ENCODE peak calls at places on chromosomes 1 and 21, in nine cellular contexts. V, E, R, J, K, D, F, H and Z are unnamed samples.

GRCh38 chr1:71464016-71464415 is 383.2 kb upstream of the ZRANB2 start:
- DNase-seq in V (no peak), E (peak), R (peak), J (no peak), K (no peak), D (no peak), F (peak), H (no peak), Z (no peak)

GRCh38 chr1:10074059-10074854 is 41.5 kb downstream of the UBE4B start:
- DNase-seq in V (peak), E (peak), R (peak), J (peak), K (no peak), D (no peak), F (peak), H (peak), Z (peak)

GRCh38 chr1:162616848-162617247 is 15.4 kb upstream of the DDR2 start:
- DNase-seq in V (no peak), E (no peak), R (no peak), J (no peak), K (no peak), D (no peak), F (no peak), H (no peak), Z (no peak)

GRCh38 chr1:234460652-234461051 is 18.3 kb downstream of the TARBP1 start:
- DNase-seq in V (no peak), E (no peak), R (no peak), J (no peak), K (no peak), D (no peak), F (no peak), H (no peak), Z (no peak)

GRCh38 chr1:20932437-20932977 is 145.4 kb upstream of the HP1BP3 start:
- DNase-seq in V (no peak), E (no peak), R (no peak), J (no peak), K (no peak), D (no peak), F (no peak), H (no peak), Z (peak)

GRCh38 chr1:224852901-224853568 is 76.4 kb upstream of the DNAH14 start:
- DNase-seq in V (peak), E (peak), R (peak), J (peak), K (no peak), D (no peak), F (peak), H (no peak), Z (peak)

GRCh38 chr1:209895709-209896108 is 42.3 kb upstream of the SYT14 start:
- DNase-seq in V (peak), E (peak), R (peak), J (no peak), K (no peak), D (no peak), F (peak), H (no peak), Z (no peak)

GRCh38 chr1:112704908-112705627 is 1.9 kb downstream of the RHOC start:
- DNase-seq in V (peak), E (peak), R (peak), J (peak), K (peak), D (peak), F (peak), H (peak), Z (peak)

GRCh38 chr1:174923820-174924219 is 75.9 kb upstream of the CACYBP start:
- DNase-seq in V (no peak), E (no peak), R (no peak), J (no peak), K (no peak), D (no peak), F (no peak), H (no peak), Z (peak)

GRCh38 chr21:44012474-44013379 is 618 bp downstream of the TRAPPC10 start:
- DNase-seq in V (peak), E (peak), R (peak), J (peak), K (peak), D (peak), F (no peak), H (no peak), Z (peak)

GRCh38 chr1:34946211-34946610 is 16.8 kb upstream of the DLGAP3 start:
- DNase-seq in V (no peak), E (no peak), R (no peak), J (no peak), K (no peak), D (no peak), F (no peak), H (no peak), Z (no peak)

GRCh38 chr1:151009206-151009587 is 948 bp downstream of the PRUNE1 start:
- DNase-seq in V (peak), E (peak), R (peak), J (no peak), K (no peak), D (no peak), F (peak), H (no peak), Z (no peak)

GRCh38 chr1:42747125-42747524 is 7.1 kb upstream of the CLDN19 start:
- DNase-seq in V (peak), E (peak), R (no peak), J (peak), K (no peak), D (no peak), F (peak), H (no peak), Z (peak)

GRCh38 chr21:36068748-36069398 is 951 bp upstream of the CBR1 start:
- DNase-seq in V (no peak), E (no peak), R (no peak), J (no peak), K (no peak), D (no peak), F (no peak), H (no peak), Z (no peak)

GRCh38 chr21:36070999-36071398 is 1.2 kb downstream of the CBR1 start:
- DNase-seq in V (no peak), E (no peak), R (no peak), J (no peak), K (no peak), D (no peak), F (no peak), H (no peak), Z (no peak)

GRCh38 chr21:36072453-36073167 is 2.8 kb downstream of the CBR1 start:
- DNase-seq in V (no peak), E (no peak), R (no peak), J (no peak), K (no peak), D (no peak), F (no peak), H (no peak), Z (no peak)

GRCh38 chr21:36073181-36073580 is 3.4 kb downstream of the CBR1 start:
- DNase-seq in V (no peak), E (no peak), R (no peak), J (no peak), K (peak), D (no peak), F (no peak), H (no peak), Z (no peak)

DNA sequence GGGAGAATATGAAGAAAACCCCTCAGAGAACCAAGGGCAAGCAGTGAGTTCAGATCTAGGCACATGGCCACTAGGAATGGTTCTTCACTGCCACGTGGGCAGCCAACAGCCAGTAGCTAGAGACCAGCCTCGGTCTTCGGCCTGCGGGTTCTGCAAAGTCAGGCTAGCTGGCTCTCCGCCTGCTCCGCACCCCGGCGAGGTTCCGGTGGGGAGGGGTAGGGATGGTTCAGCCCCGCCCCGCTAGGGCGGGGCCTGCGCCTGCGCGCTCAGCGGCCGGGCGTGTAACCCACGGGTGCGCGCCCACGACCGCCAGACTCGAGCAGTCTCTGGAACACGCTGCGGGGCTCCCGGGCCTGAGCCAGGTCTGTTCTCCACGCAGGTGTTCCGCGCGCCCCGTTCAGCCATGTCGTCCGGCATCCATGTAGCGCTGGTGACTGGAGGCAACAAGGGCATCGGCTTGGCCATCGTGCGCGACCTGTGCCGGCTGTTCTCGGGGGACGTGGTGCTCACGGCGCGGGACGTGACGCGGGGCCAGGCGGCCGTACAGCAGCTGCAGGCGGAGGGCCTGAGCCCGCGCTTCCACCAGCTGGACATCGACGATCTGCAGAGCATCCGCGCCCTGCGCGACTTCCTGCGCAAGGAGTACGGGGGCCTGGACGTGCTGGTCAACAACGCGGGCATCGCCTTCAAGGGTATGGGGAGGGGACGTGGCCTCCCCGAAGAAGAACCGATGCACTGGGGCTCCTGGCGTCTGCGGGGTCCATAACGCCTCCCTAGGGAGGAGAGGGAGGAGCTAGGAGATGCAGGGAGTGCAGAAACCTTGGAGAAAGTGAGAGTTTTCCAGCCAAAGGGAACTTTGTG is at the start of gene CBR1:
- DNase-seq in V (peak), E (peak), R (peak), J (no peak), K (peak), D (peak), F (peak), H (peak), Z (peak)
- H3K4me3 ChIP-seq in V (peak), E (peak), R (peak), J (no peak), K (peak), D (peak), F (peak), H (peak), Z (peak)

GRCh38 chr1:38529337-38529860 is 330.2 kb downstream of the RRAGC start:
- DNase-seq in V (no peak), E (no peak), R (no peak), J (no peak), K (no peak), D (no peak), F (no peak), H (no peak), Z (no peak)

GRCh38 chr1:38527373-38527966 is 332.1 kb downstream of the RRAGC start:
- DNase-seq in V (no peak), E (no peak), R (no peak), J (no peak), K (peak), D (no peak), F (no peak), H (no peak), Z (peak)

GRCh38 chr1:38529946-38530345 is 329.6 kb downstream of the RRAGC start:
- DNase-seq in V (no peak), E (no peak), R (no peak), J (no peak), K (no peak), D (no peak), F (no peak), H (no peak), Z (no peak)

GRCh38 chr1:38530957-38531356 is 328.6 kb downstream of the RRAGC start:
- DNase-seq in V (no peak), E (no peak), R (no peak), J (no peak), K (no peak), D (no peak), F (no peak), H (no peak), Z (no peak)

GRCh38 chr1:38528600-38528999 is 331.0 kb downstream of the RRAGC start:
- DNase-seq in V (peak), E (no peak), R (no peak), J (no peak), K (no peak), D (no peak), F (no peak), H (no peak), Z (no peak)
- TF ChIP-seq CTCF in V (peak), E (no peak), R (no peak), J (no peak), K (no peak), D (no peak), F (no peak), H (no peak), Z (no peak)

DNA sequence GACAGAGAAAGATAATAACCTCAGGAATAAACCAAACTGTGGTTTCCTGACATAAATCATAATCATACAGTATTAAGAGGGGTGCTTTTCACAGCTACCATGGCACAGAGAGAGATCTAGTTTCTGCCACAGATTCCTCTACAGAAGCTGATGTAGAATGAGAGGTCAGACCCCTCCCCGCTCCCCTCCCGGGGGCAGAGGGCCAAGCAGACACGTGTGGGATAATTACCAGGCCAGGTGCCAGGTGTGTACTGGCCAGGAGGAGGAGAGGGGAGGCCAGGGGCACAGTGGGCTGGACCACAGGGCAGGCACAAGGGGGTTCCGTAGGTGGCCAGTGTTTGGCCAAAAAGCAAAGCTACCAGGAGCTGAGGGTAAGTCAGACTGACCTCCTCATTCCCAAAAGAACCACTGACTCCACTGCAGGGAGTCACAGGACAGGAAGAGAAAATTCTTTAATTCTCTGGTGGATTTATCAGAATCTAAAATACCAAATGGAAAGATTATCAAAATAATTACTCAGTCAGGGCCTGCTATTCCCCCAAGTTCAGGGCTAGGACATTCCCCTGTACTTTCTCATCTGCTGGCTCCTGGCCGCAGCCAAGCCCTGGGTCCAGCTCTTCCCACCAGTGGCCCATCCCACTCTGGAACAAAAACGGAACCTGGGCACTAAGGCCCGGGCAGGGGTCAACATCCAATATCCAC is 30.0 kb downstream of the C2CD2 start:
- DNase-seq in V (peak), E (peak), R (peak), J (no peak), K (no peak), D (peak), F (peak), H (no peak), Z (no peak)
- H3K4me3 ChIP-seq in V (no peak), E (no peak), R (no peak), J (no peak), K (no peak), D (peak), F (peak), H (no peak), Z (no peak)

DNA sequence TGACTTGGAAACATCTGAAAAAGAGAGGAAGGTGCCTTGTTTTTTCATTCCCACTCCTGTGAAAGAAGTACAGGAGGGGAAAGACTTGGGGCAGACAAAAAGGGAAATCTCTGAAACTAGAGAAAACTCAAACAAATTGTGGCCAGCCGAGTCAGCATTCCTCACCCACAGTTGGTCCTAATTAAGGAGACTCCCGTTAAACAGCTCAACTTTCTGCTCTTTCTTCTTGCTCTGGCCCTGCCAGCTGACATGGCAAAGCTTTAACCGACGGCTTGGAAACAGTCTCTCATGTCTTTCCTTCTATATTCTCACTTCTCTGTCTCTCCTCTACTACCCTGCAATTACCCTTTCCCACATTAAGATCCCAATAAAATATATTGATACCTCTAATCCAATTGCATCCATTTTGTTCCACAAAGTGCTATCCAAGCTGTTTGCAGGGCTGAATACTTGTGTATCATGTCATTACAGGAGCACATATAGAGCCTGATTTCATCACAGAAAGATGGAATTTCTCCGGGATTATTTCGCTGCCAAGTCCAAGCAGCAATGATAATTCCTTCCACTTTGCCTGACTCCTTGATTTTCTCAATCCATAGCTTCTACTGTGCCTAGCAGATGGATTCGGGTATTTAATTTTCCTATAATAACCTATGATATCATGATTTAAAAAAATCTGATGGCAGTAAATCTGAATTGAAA is 65.4 kb upstream of the IPO9 start:
- DNase-seq in V (peak), E (peak), R (peak), J (no peak), K (no peak), D (no peak), F (peak), H (no peak), Z (no peak)
- TF ChIP-seq CTCF in V (no peak), E (no peak), R (peak), J (no peak), K (no peak), D (no peak), F (no peak), H (no peak), Z (no peak)

GRCh38 chr1:77757616-77758015 is 2.0 kb downstream of the USP33 start:
- DNase-seq in V (peak), E (peak), R (peak), J (no peak), K (no peak), D (no peak), F (peak), H (no peak), Z (no peak)

GRCh38 chr1:77762072-77762476 is 2.4 kb upstream of the USP33 start:
- DNase-seq in V (peak), E (peak), R (peak), J (no peak), K (no peak), D (no peak), F (peak), H (no peak), Z (no peak)

GRCh38 chr1:77759090-77760028 is at the start of gene USP33:
- DNase-seq in V (peak), E (peak), R (peak), J (peak), K (peak), D (peak), F (peak), H (peak), Z (peak)

GRCh38 chr1:77756052-77756754 is 3.4 kb downstream of the USP33 start:
- DNase-seq in V (no peak), E (no peak), R (no peak), J (no peak), K (no peak), D (no peak), F (no peak), H (no peak), Z (peak)

DNA sequence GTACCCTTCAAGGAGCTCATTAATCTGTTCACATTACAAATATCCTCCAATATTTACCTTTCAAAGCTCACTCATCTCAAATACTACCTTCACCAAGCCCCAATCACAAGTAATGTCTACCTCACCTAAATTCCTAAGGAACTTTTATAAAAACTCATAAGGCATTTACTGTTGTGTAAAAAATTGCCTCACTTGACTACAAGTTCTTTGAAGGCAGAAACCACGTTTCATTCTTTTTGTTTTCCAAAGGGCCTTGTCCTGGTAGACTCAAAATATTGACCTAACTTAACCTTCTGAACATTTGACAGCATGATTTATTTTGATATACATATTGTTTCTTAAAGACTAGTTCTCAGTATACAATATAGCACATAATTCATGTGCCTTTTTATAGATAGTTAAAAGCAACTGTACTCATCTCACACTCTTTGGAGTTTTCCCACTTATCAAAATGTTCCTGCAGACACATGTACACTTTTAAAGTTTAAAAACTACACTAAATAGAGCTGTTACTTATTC is 2.5 kb downstream of the USP33 start:
- DNase-seq in V (peak), E (peak), R (peak), J (no peak), K (no peak), D (no peak), F (no peak), H (no peak), Z (no peak)
- H3K4me3 ChIP-seq in V (no peak), E (no peak), R (no peak), J (no peak), K (no peak), D (no peak), F (no peak), H (no peak), Z (no peak)

DNA sequence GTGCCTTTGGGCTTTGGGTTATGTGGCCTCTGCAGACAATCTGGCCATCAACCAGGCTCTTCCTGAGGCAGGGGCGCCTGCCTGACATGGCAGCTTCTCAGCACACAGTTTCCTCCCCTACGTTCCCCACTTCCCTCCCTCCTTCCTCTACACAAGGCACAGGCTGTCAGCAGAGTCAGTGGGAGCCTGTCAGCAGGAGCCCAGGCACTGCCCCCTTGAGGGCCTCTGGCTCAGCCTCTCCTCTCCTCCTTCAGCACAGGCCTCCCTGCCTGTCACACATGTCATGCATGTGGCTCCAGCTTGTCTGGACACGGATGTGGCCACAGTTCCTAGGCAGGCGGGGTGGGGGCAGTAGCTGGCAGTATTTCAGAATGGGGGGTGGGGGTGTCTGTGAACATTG is 52.2 kb upstream of the ARTN start:
- DNase-seq in V (peak), E (no peak), R (no peak), J (no peak), K (no peak), D (peak), F (no peak), H (peak), Z (no peak)
- TF ChIP-seq CTCF in V (peak), E (no peak), R (no peak), J (peak), K (no peak), D (no peak), F (no peak), H (no peak), Z (no peak)

DNA sequence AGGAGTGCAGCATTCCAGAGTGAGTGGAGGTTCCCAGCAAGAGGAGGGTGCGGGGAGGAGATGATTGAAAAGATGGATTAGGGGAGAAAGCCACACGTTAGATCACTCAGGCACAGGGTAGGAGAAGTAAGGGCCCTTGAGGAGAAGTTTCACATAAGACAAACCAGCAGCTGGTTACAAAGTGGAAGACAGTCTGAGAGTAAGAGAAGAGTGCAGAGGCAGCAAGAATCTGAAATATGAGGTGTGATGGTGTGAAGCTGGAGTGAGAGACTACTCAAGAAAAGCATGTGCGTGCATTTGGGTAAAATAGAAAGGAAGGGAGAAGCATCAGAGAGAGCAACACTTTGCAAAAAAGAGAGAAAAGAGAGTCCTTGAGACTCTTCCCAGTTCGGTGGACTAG is 941 bp downstream of the CD1B start:
- DNase-seq in V (no peak), E (no peak), R (no peak), J (peak), K (no peak), D (no peak), F (no peak), H (no peak), Z (no peak)
- H3K4me3 ChIP-seq in V (no peak), E (no peak), R (no peak), J (peak), K (no peak), D (no peak), F (no peak), H (no peak), Z (no peak)